ENCODE peak calls at places on chromosomes 13 and 19, in four cellular contexts. One of them, this sample, is unnamed.

GRCh38 chr13:103663996-103664395 is 597.8 kb upstream of the SLC10A2 start:
- DNase-seq in right atrium auricular region: no peak
- DNase-seq in activated CD4-positive, CD25-positive, alpha-beta regulatory T cell treated with anti-CD3 and anti-CD28 coated beads, Interleukin-2, amount 50 U/mL, for 16 hours: no peak
- DNase-seq in hypothalamus: no peak
- DNase-seq in this sample: no peak

GRCh38 chr19:47573076-47574026 is at the start of gene ZNF541:
- DNase-seq in right atrium auricular region: no peak
- DNase-seq in hypothalamus: peak; percentile 2
- DNase-seq in activated CD4-positive, CD25-positive, alpha-beta regulatory T cell treated with anti-CD3 and anti-CD28 coated beads, Interleukin-2, amount 50 U/mL, for 16 hours: peak; percentile 68
- DNase-seq in this sample: peak; percentile 66

GRCh38 chr13:99909836-99910619 is 61.5 kb downstream of the ZIC5 start:
- DNase-seq in hypothalamus: no peak
- DNase-seq in activated CD4-positive, CD25-positive, alpha-beta regulatory T cell treated with anti-CD3 and anti-CD28 coated beads, Interleukin-2, amount 50 U/mL, for 16 hours: no peak
- DNase-seq in right atrium auricular region: no peak
- DNase-seq in this sample: no peak

GRCh38 chr13:35617420-35617819 is 140.9 kb upstream of the MAB21L1 start:
- DNase-seq in hypothalamus: no peak
- DNase-seq in right atrium auricular region: no peak
- DNase-seq in activated CD4-positive, CD25-positive, alpha-beta regulatory T cell treated with anti-CD3 and anti-CD28 coated beads, Interleukin-2, amount 50 U/mL, for 16 hours: no peak
- DNase-seq in this sample: no peak

GRCh38 chr19:38304866-38305429 is 897 bp downstream of the C19orf33 start:
- DNase-seq in hypothalamus: no peak
- DNase-seq in activated CD4-positive, CD25-positive, alpha-beta regulatory T cell treated with anti-CD3 and anti-CD28 coated beads, Interleukin-2, amount 50 U/mL, for 16 hours: no peak
- DNase-seq in right atrium auricular region: no peak
- DNase-seq in this sample: no peak

GRCh38 chr19:38361633-38362075 is 12.7 kb upstream of the PSMD8 start:
- DNase-seq in hypothalamus: peak; percentile 8
- DNase-seq in right atrium auricular region: peak; percentile 65
- DNase-seq in activated CD4-positive, CD25-positive, alpha-beta regulatory T cell treated with anti-CD3 and anti-CD28 coated beads, Interleukin-2, amount 50 U/mL, for 16 hours: peak; percentile 9
- DNase-seq in this sample: no peak

GRCh38 chr13:62643007-62643483 is 1227.4 kb upstream of the PCDH20 start:
- DNase-seq in right atrium auricular region: no peak
- DNase-seq in hypothalamus: no peak
- DNase-seq in activated CD4-positive, CD25-positive, alpha-beta regulatory T cell treated with anti-CD3 and anti-CD28 coated beads, Interleukin-2, amount 50 U/mL, for 16 hours: no peak
- DNase-seq in this sample: no peak

GRCh38 chr19:18274303-18274775 is at the start of gene IQCN:
- DNase-seq in hypothalamus: no peak
- DNase-seq in activated CD4-positive, CD25-positive, alpha-beta regulatory T cell treated with anti-CD3 and anti-CD28 coated beads, Interleukin-2, amount 50 U/mL, for 16 hours: no peak
- DNase-seq in right atrium auricular region: peak; percentile 77
- DNase-seq in this sample: no peak

GRCh38 chr13:94175076-94175475 is 304.4 kb downstream of the DCT start:
- DNase-seq in hypothalamus: no peak
- DNase-seq in activated CD4-positive, CD25-positive, alpha-beta regulatory T cell treated with anti-CD3 and anti-CD28 coated beads, Interleukin-2, amount 50 U/mL, for 16 hours: no peak
- DNase-seq in right atrium auricular region: no peak
- DNase-seq in this sample: no peak

GRCh38 chr19:18915639-18916038 is 3.5 kb downstream of the COPE start:
- DNase-seq in right atrium auricular region: no peak
- DNase-seq in activated CD4-positive, CD25-positive, alpha-beta regulatory T cell treated with anti-CD3 and anti-CD28 coated beads, Interleukin-2, amount 50 U/mL, for 16 hours: no peak
- DNase-seq in hypothalamus: no peak
- DNase-seq in this sample: no peak

GRCh38 chr13:89375839-89376238 is 1704.7 kb downstream of the SLITRK5 start:
- DNase-seq in right atrium auricular region: no peak
- DNase-seq in hypothalamus: no peak
- DNase-seq in activated CD4-positive, CD25-positive, alpha-beta regulatory T cell treated with anti-CD3 and anti-CD28 coated beads, Interleukin-2, amount 50 U/mL, for 16 hours: no peak
- DNase-seq in this sample: no peak

GRCh38 chr13:59112375-59112774 is 1051.4 kb downstream of the DIAPH3 start:
- DNase-seq in right atrium auricular region: peak; percentile 67
- DNase-seq in activated CD4-positive, CD25-positive, alpha-beta regulatory T cell treated with anti-CD3 and anti-CD28 coated beads, Interleukin-2, amount 50 U/mL, for 16 hours: no peak
- DNase-seq in hypothalamus: no peak
- DNase-seq in this sample: no peak

GRCh38 chr13:106537521-106537920 is 2.1 kb upstream of the EFNB2 start:
- DNase-seq in right atrium auricular region: no peak
- DNase-seq in hypothalamus: no peak
- DNase-seq in activated CD4-positive, CD25-positive, alpha-beta regulatory T cell treated with anti-CD3 and anti-CD28 coated beads, Interleukin-2, amount 50 U/mL, for 16 hours: no peak
- DNase-seq in this sample: no peak

GRCh38 chr19:58513694-58514563 is 2.1 kb upstream of the SLC27A5 start:
- DNase-seq in right atrium auricular region: peak; percentile 77
- DNase-seq in activated CD4-positive, CD25-positive, alpha-beta regulatory T cell treated with anti-CD3 and anti-CD28 coated beads, Interleukin-2, amount 50 U/mL, for 16 hours: peak; percentile 86
- DNase-seq in hypothalamus: peak; percentile 38
- DNase-seq in this sample: peak; percentile 86